ENCODE peak calls at places on chromosomes 5 and 9, in six cellular contexts. One of them, this sample, is unnamed.

GRCh38 chr9:122370303-122370702 is 521 bp upstream of the PTGS1 start:
- DNase-seq in neural progenitor cell: no peak
- DNase-seq in PC-3: no peak
- DNase-seq in GM23248: no peak
- DNase-seq in tibial artery: no peak
- DNase-seq in cardiac muscle cell: no peak
- DNase-seq in this sample: no peak

GRCh38 chr9:74570879-74571512 is 73.9 kb downstream of the RORB start:
- DNase-seq in tibial artery: no peak
- DNase-seq in cardiac muscle cell: peak; percentile 48
- DNase-seq in GM23248: peak; percentile 50
- DNase-seq in neural progenitor cell: peak; percentile 21
- DNase-seq in PC-3: peak; percentile 47
- DNase-seq in this sample: no peak

GRCh38 chr5:43073597-43074546 is 33.8 kb upstream of the ANXA2R start:
- DNase-seq in tibial artery: no peak
- DNase-seq in PC-3: peak; percentile 79
- DNase-seq in cardiac muscle cell: peak; percentile 60
- DNase-seq in GM23248: peak; percentile 61
- DNase-seq in neural progenitor cell: peak; percentile 46
- DNase-seq in this sample: peak; percentile 73

GRCh38 chr5:16137177-16137576 is 42.4 kb downstream of the MARCHF11 start:
- DNase-seq in PC-3: no peak
- DNase-seq in GM23248: no peak
- DNase-seq in neural progenitor cell: no peak
- DNase-seq in tibial artery: no peak
- DNase-seq in cardiac muscle cell: no peak
- DNase-seq in this sample: no peak

GRCh38 chr5:82162568-82162967 is 115.6 kb downstream of the RPS23 start:
- DNase-seq in neural progenitor cell: no peak
- DNase-seq in tibial artery: no peak
- DNase-seq in cardiac muscle cell: no peak
- DNase-seq in PC-3: no peak
- DNase-seq in GM23248: no peak
- DNase-seq in this sample: no peak

GRCh38 chr5:158484246-158484645 is 615.5 kb downstream of the EBF1 start:
- DNase-seq in cardiac muscle cell: no peak
- DNase-seq in GM23248: peak; percentile 65
- DNase-seq in PC-3: no peak
- DNase-seq in neural progenitor cell: no peak
- DNase-seq in tibial artery: no peak
- DNase-seq in this sample: no peak

GRCh38 chr5:110588241-110588962 is 138.1 kb downstream of the TMEM232 start:
- DNase-seq in PC-3: no peak
- DNase-seq in cardiac muscle cell: no peak
- DNase-seq in tibial artery: no peak
- DNase-seq in GM23248: no peak
- DNase-seq in neural progenitor cell: no peak
- DNase-seq in this sample: no peak

GRCh38 chr5:82313016-82313415 is 34.9 kb upstream of the RPS23 start:
- DNase-seq in cardiac muscle cell: peak; percentile 30
- DNase-seq in tibial artery: no peak
- DNase-seq in PC-3: no peak
- DNase-seq in neural progenitor cell: no peak
- DNase-seq in GM23248: peak; percentile 25
- DNase-seq in this sample: no peak

GRCh38 chr9:127262621-127263020 is 2.0 kb upstream of the GARNL3 start:
- DNase-seq in tibial artery: no peak
- DNase-seq in PC-3: no peak
- DNase-seq in neural progenitor cell: no peak
- DNase-seq in GM23248: no peak
- DNase-seq in cardiac muscle cell: no peak
- DNase-seq in this sample: no peak

GRCh38 chr5:20420991-20421595 is 433.1 kb upstream of the CDH18 start:
- DNase-seq in neural progenitor cell: peak; percentile 25
- DNase-seq in GM23248: no peak
- DNase-seq in cardiac muscle cell: no peak
- DNase-seq in PC-3: no peak
- DNase-seq in tibial artery: no peak
- DNase-seq in this sample: no peak

GRCh38 chr5:120568716-120569115 is 104.6 kb downstream of the PRR16 start:
- DNase-seq in neural progenitor cell: no peak
- DNase-seq in GM23248: peak; percentile 64
- DNase-seq in cardiac muscle cell: no peak
- DNase-seq in tibial artery: no peak
- DNase-seq in PC-3: no peak
- DNase-seq in this sample: no peak

GRCh38 chr5:157487358-157487757 is 27.3 kb downstream of the NIPAL4 start:
- DNase-seq in neural progenitor cell: no peak
- DNase-seq in tibial artery: no peak
- DNase-seq in GM23248: no peak
- DNase-seq in PC-3: no peak
- DNase-seq in cardiac muscle cell: no peak
- DNase-seq in this sample: no peak

GRCh38 chr5:15763754-15764153 is 263.8 kb downstream of the FBXL7 start:
- DNase-seq in tibial artery: no peak
- DNase-seq in cardiac muscle cell: peak; percentile 36
- DNase-seq in PC-3: no peak
- DNase-seq in neural progenitor cell: no peak
- DNase-seq in GM23248: peak; percentile 80
- DNase-seq in this sample: no peak

GRCh38 chr5:141757402-141757801 is 75.4 kb upstream of the ARAP3 start:
- DNase-seq in cardiac muscle cell: peak; percentile 60
- DNase-seq in tibial artery: no peak
- DNase-seq in neural progenitor cell: peak; percentile 64
- DNase-seq in PC-3: peak; percentile 67
- DNase-seq in GM23248: peak; percentile 68
- DNase-seq in this sample: no peak

GRCh38 chr5:93189707-93190120 is 391.3 kb downstream of the NR2F1-AS1 start:
- DNase-seq in neural progenitor cell: no peak
- DNase-seq in GM23248: peak; percentile 94
- DNase-seq in PC-3: peak; percentile 97
- DNase-seq in tibial artery: no peak
- DNase-seq in cardiac muscle cell: peak; percentile 91
- DNase-seq in this sample: no peak

GRCh38 chr5:140418862-140419520 is 17.4 kb downstream of the ANKHD1 start:
- DNase-seq in GM23248: no peak
- DNase-seq in neural progenitor cell: no peak
- DNase-seq in PC-3: no peak
- DNase-seq in cardiac muscle cell: peak; percentile 3
- DNase-seq in tibial artery: no peak
- DNase-seq in this sample: no peak

GRCh38 chr9:78236511-78236950 is 656 bp downstream of the CEP78 start:
- DNase-seq in tibial artery: no peak
- DNase-seq in cardiac muscle cell: no peak
- DNase-seq in neural progenitor cell: peak; percentile 37
- DNase-seq in PC-3: no peak
- DNase-seq in GM23248: peak; percentile 36
- DNase-seq in this sample: no peak

GRCh38 chr5:20572560-20572959 is 584.6 kb upstream of the CDH18 start:
- DNase-seq in tibial artery: no peak
- DNase-seq in cardiac muscle cell: peak; percentile 89
- DNase-seq in PC-3: peak; percentile 93
- DNase-seq in neural progenitor cell: peak; percentile 5
- DNase-seq in GM23248: peak; percentile 31
- DNase-seq in this sample: no peak

GRCh38 chr5:91443028-91443427 is 59.9 kb upstream of the ARRDC3 start:
- DNase-seq in GM23248: peak; percentile 72
- DNase-seq in PC-3: peak; percentile 77
- DNase-seq in tibial artery: no peak
- DNase-seq in neural progenitor cell: no peak
- DNase-seq in cardiac muscle cell: no peak
- DNase-seq in this sample: no peak

GRCh38 chr9:23635276-23635675 is 190.8 kb downstream of the ELAVL2 start:
- DNase-seq in tibial artery: no peak
- DNase-seq in GM23248: no peak
- DNase-seq in cardiac muscle cell: no peak
- DNase-seq in PC-3: no peak
- DNase-seq in neural progenitor cell: no peak
- DNase-seq in this sample: no peak

DNA sequence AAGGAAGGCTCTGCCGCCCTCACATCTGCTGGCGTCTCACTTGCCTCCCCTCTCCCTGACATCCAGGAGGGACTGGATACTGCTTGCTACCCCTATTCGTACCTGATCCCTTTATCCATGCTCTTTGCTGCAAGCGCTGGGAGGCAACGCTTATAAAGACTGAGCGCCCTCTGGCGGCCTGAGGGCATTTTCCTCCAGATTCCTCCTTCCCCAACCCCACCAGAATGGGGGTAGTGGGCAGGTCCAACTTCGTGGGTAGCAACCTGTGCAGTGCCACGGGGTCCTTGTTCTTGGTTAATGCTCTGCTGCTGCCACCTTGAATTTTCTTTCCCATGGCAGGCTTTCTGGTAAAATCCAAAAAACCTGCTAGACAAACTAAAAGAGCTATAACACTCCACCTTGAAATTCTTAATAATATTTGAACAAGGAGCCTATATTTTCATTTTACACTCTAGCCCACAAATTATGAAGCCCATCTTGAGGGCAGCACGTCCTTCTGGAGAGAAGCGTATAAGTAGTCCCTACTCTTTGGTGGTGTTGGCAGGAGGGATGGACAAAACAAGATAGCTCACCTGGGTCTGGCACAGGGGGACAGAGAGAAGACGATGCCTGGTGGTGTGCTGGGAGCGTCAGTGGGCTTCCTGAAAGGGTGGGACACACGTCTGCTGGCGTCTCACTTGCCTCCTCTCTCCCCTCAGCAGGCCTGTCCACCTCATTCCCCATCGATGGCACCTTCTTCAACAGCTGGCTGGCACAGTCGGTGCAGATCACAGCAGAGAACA is 52.5 kb downstream of the JADE2 start:
- DNase-seq in GM23248: peak; percentile 91
- DNase-seq in tibial artery: peak; percentile 87
- DNase-seq in PC-3: peak; percentile 80
- DNase-seq in cardiac muscle cell: peak; percentile 84
- DNase-seq in neural progenitor cell: peak; percentile 94
- DNase-seq in this sample: peak; percentile 73
- H3K36me3 ChIP-seq in GM23248: peaks cover 8% of the 10 kb centered on the region
- H3K36me3 ChIP-seq in tibial artery: peaks cover 41% of the 10 kb centered on the region
- H3K36me3 ChIP-seq in PC-3: peaks cover 14% of the 10 kb centered on the region
- H3K36me3 ChIP-seq in cardiac muscle cell: no peaks in the 10 kb centered on the region
- H3K36me3 ChIP-seq in neural progenitor cell: no peaks in the 10 kb centered on the region
- H3K36me3 ChIP-seq in this sample: peaks cover 93% of the 10 kb centered on the region

GRCh38 chr5:135149956-135150723 is 116.1 kb upstream of the PITX1 start:
- DNase-seq in GM23248: no peak
- DNase-seq in PC-3: no peak
- DNase-seq in neural progenitor cell: peak; percentile 86
- DNase-seq in cardiac muscle cell: no peak
- DNase-seq in tibial artery: peak; percentile 39
- DNase-seq in this sample: no peak

GRCh38 chr5:135151256-135151655 is 117.2 kb upstream of the PITX1 start:
- DNase-seq in GM23248: no peak
- DNase-seq in cardiac muscle cell: no peak
- DNase-seq in neural progenitor cell: no peak
- DNase-seq in tibial artery: no peak
- DNase-seq in PC-3: no peak
- DNase-seq in this sample: no peak

GRCh38 chr5:135149229-135149955 is 115.4 kb upstream of the PITX1 start:
- DNase-seq in neural progenitor cell: no peak
- DNase-seq in GM23248: no peak
- DNase-seq in cardiac muscle cell: no peak
- DNase-seq in tibial artery: peak; percentile 34
- DNase-seq in PC-3: no peak
- DNase-seq in this sample: no peak

GRCh38 chr5:135153259-135153658 is 119.2 kb upstream of the PITX1 start:
- DNase-seq in tibial artery: no peak
- DNase-seq in PC-3: no peak
- DNase-seq in neural progenitor cell: no peak
- DNase-seq in cardiac muscle cell: no peak
- DNase-seq in GM23248: no peak
- DNase-seq in this sample: no peak

GRCh38 chr5:135150767-135151166 is 116.7 kb upstream of the PITX1 start:
- DNase-seq in cardiac muscle cell: no peak
- DNase-seq in PC-3: no peak
- DNase-seq in tibial artery: peak; percentile 24
- DNase-seq in neural progenitor cell: no peak
- DNase-seq in GM23248: no peak
- DNase-seq in this sample: no peak
- H3K27ac ChIP-seq in cardiac muscle cell: no peak overlapping the region
- H3K27ac ChIP-seq in PC-3: no peak overlapping the region
- H3K27ac ChIP-seq in tibial artery: no peak overlapping the region
- H3K27ac ChIP-seq in neural progenitor cell: no peak overlapping the region
- H3K27ac ChIP-seq in GM23248: no peak overlapping the region
- H3K27ac ChIP-seq in this sample: no peak overlapping the region

GRCh38 chr5:123035950-123036390 is 555 bp downstream of the PPIC start:
- DNase-seq in neural progenitor cell: peak; percentile 78
- DNase-seq in GM23248: peak; percentile 75
- DNase-seq in tibial artery: peak; percentile 83
- DNase-seq in PC-3: peak; percentile 39
- DNase-seq in cardiac muscle cell: peak; percentile 63
- DNase-seq in this sample: no peak

GRCh38 chr5:123035320-123035949 is 1.1 kb downstream of the PPIC start:
- DNase-seq in neural progenitor cell: peak; percentile 69
- DNase-seq in cardiac muscle cell: peak; percentile 29
- DNase-seq in PC-3: peak; percentile 66
- DNase-seq in tibial artery: peak; percentile 85
- DNase-seq in GM23248: peak; percentile 81
- DNase-seq in this sample: no peak

GRCh38 chr5:123037104-123037418 is 536 bp upstream of the PPIC start:
- DNase-seq in tibial artery: no peak
- DNase-seq in GM23248: no peak
- DNase-seq in cardiac muscle cell: no peak
- DNase-seq in PC-3: no peak
- DNase-seq in neural progenitor cell: no peak
- DNase-seq in this sample: no peak

GRCh38 chr5:123036391-123037103 is at the start of gene PPIC:
- DNase-seq in cardiac muscle cell: peak; percentile 88
- DNase-seq in PC-3: peak; percentile 73
- DNase-seq in tibial artery: peak; percentile 94
- DNase-seq in GM23248: peak; percentile 88
- DNase-seq in neural progenitor cell: peak; percentile 77
- DNase-seq in this sample: no peak

DNA sequence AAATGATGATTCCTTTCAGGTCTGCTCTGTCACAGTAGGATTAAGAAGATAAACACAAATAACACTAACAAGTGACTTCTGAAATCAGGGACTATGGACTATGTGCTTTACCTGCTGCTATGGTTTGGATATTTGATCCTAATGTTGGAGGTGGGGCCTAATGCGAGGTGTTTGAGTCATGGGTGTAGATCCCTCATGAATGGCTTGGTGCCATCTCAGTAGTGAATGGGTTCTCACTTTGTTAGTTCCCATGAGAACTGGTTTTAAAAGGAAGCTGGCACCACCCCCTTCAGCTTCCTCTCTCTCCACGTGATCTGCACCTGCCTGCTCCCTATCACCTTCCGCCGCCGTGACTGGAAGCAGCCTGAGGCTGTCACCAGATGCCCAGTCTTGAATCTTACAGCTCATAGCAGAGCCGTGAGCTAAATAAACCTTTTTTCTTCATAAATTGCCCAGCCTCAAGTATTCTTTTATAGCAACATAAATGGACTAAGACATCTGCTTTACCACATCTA is 3.3 kb downstream of the PPIC start:
- DNase-seq in GM23248: peak; percentile 6
- DNase-seq in tibial artery: no peak
- DNase-seq in neural progenitor cell: no peak
- DNase-seq in cardiac muscle cell: no peak
- DNase-seq in PC-3: peak; percentile 39
- DNase-seq in this sample: no peak
- H3K36me3 ChIP-seq in GM23248: peaks cover 7% of the 10 kb centered on the region
- H3K36me3 ChIP-seq in tibial artery: peaks cover 9% of the 10 kb centered on the region
- H3K36me3 ChIP-seq in neural progenitor cell: no peaks in the 10 kb centered on the region
- H3K36me3 ChIP-seq in cardiac muscle cell: no peaks in the 10 kb centered on the region
- H3K36me3 ChIP-seq in PC-3: no peaks in the 10 kb centered on the region
- H3K36me3 ChIP-seq in this sample: no peaks in the 10 kb centered on the region

GRCh38 chr9:5918460-5918859 is 27.8 kb downstream of the MLANA start:
- DNase-seq in GM23248: no peak
- DNase-seq in PC-3: no peak
- DNase-seq in cardiac muscle cell: no peak
- DNase-seq in neural progenitor cell: no peak
- DNase-seq in tibial artery: no peak
- DNase-seq in this sample: no peak
- H3K27ac ChIP-seq in GM23248: no peak overlapping the region
- H3K27ac ChIP-seq in PC-3: no peak overlapping the region
- H3K27ac ChIP-seq in cardiac muscle cell: no peak overlapping the region
- H3K27ac ChIP-seq in neural progenitor cell: no peak overlapping the region
- H3K27ac ChIP-seq in tibial artery: no peak overlapping the region
- H3K27ac ChIP-seq in this sample: no peak overlapping the region